ENCODE peak calls at places on chromosomes 7 and 10, in six cellular contexts. N, H, Z, B, A and I are unnamed samples.

GRCh38 chr7:83782628-83783027 is 133.7 kb upstream of the SEMA3E start:
- DNase-seq in A (no peak), B (no peak), H (no peak), N (peak), Z (no peak), I (peak)

GRCh38 chr10:74063256-74063655 is 65.3 kb downstream of the VCL start:
- DNase-seq in A (no peak), B (no peak), N (peak), Z (no peak), H (no peak), I (peak)

GRCh38 chr10:5413012-5413938 is 918 bp downstream of the NET1 start:
- DNase-seq in A (peak), Z (no peak), B (no peak), H (peak), N (peak), I (peak)

GRCh38 chr7:78779788-78780187 is 673.7 kb downstream of the MAGI2 start:
- DNase-seq in A (peak), Z (no peak), H (no peak), N (no peak), B (no peak), I (no peak)

GRCh38 chr10:114703377-114704125 is 45.5 kb upstream of the ABLIM1 start:
- DNase-seq in N (no peak), A (peak), Z (peak), B (no peak), H (no peak), I (peak)

GRCh38 chr10:124603376-124604213 is 140.6 kb downstream of the FAM53B start:
- DNase-seq in B (no peak), Z (no peak), A (no peak), N (no peak), H (no peak), I (no peak)

GRCh38 chr7:23514755-23515154 is 17.0 kb downstream of the TRA2A start:
- DNase-seq in Z (no peak), N (no peak), B (no peak), H (no peak), A (no peak), I (no peak)

GRCh38 chr7:134792968-134793367 is 13.5 kb downstream of the CALD1 start:
- DNase-seq in B (no peak), Z (no peak), N (no peak), A (no peak), H (no peak), I (peak)

GRCh38 chr10:95475827-95476481 is 85.2 kb downstream of the SORBS1 start:
- DNase-seq in N (no peak), H (peak), Z (peak), B (no peak), A (peak), I (no peak)

GRCh38 chr7:91692800-91693199 is 187.7 kb downstream of the MTERF1 start:
- DNase-seq in Z (no peak), N (no peak), A (no peak), H (no peak), B (no peak), I (no peak)

GRCh38 chr7:129798616-129799349 is 154.0 kb downstream of the UBE2H start:
- DNase-seq in N (no peak), B (no peak), Z (no peak), H (no peak), A (no peak), I (no peak)

GRCh38 chr10:44143556-44143955 is 241.3 kb downstream of the CXCL12 start:
- DNase-seq in A (no peak), Z (no peak), H (no peak), B (no peak), N (no peak), I (no peak)

GRCh38 chr10:89481662-89482061 is 53.7 kb downstream of the SLC16A12 start:
- DNase-seq in A (no peak), Z (no peak), H (no peak), B (no peak), N (peak), I (peak)

GRCh38 chr10:79923669-79924068 is 25.2 kb downstream of the SFTPD start:
- DNase-seq in H (no peak), A (no peak), Z (no peak), N (no peak), B (no peak), I (no peak)

GRCh38 chr7:51292596-51292995 is 24.0 kb downstream of the COBL start:
- DNase-seq in A (no peak), H (no peak), B (no peak), Z (no peak), N (no peak), I (no peak)

GRCh38 chr10:8670461-8670860 is 616.0 kb downstream of the GATA3 start:
- DNase-seq in N (no peak), H (no peak), A (no peak), Z (no peak), B (no peak), I (no peak)

GRCh38 chr7:26305048-26305868 is 13.6 kb downstream of the SNX10 start:
- DNase-seq in A (no peak), B (no peak), N (no peak), Z (no peak), H (no peak), I (no peak)

GRCh38 chr10:27643296-27643695 is 102.3 kb downstream of the MKX start:
- DNase-seq in A (no peak), N (no peak), Z (no peak), B (no peak), H (no peak), I (no peak)

GRCh38 chr7:25944777-25945176 is 207.2 kb upstream of the NFE2L3 start:
- DNase-seq in Z (no peak), B (no peak), N (no peak), A (no peak), H (no peak), I (no peak)

GRCh38 chr7:131071786-131072504 is 255.7 kb upstream of the MKLN1 start:
- DNase-seq in B (no peak), Z (no peak), H (peak), N (no peak), A (peak), I (peak)

GRCh38 chr10:88041243-88042161 is 178.1 kb downstream of the PTEN start:
- DNase-seq in A (no peak), B (no peak), N (no peak), H (no peak), Z (peak), I (no peak)

GRCh38 chr7:139591550-139592195 is 68.2 kb downstream of the CLEC2L start:
- DNase-seq in N (no peak), Z (no peak), B (no peak), A (no peak), H (no peak), I (no peak)

GRCh38 chr7:137025469-137026175 is 157.2 kb downstream of the CHRM2 start:
- DNase-seq in N (peak), A (no peak), B (no peak), Z (no peak), H (no peak), I (peak)

GRCh38 chr7:22730921-22731654 is 4.1 kb downstream of the IL6 start:
- DNase-seq in A (no peak), Z (no peak), N (peak), H (peak), B (no peak), I (peak)

GRCh38 chr7:22402250-22402649 is 45.3 kb upstream of the RAPGEF5 start:
- DNase-seq in A (no peak), Z (no peak), B (no peak), H (no peak), N (no peak), I (no peak)

GRCh38 chr7:99244942-99245341 is 27.7 kb upstream of the MYH16 start:
- DNase-seq in N (peak), Z (no peak), A (no peak), H (no peak), B (no peak), I (peak)

GRCh38 chr7:135879238-135879637 is 97.9 kb downstream of the MTPN start:
- DNase-seq in Z (no peak), N (no peak), B (no peak), H (no peak), A (no peak), I (peak)

GRCh38 chr10:86688398-86688921 is 20.1 kb downstream of the LDB3 start:
- DNase-seq in H (peak), A (peak), B (peak), N (peak), Z (peak), I (peak)

GRCh38 chr10:96719850-96720421 is 378 bp downstream of the PIK3AP1 start:
- DNase-seq in B (peak), A (peak), H (peak), Z (peak), N (no peak), I (no peak)

GRCh38 chr10:121841862-121842261 is 86.0 kb downstream of the ATE1 start:
- DNase-seq in N (no peak), H (no peak), B (no peak), Z (no peak), A (no peak), I (no peak)

GRCh38 chr7:69115788-69116187 is 482.5 kb upstream of the AUTS2 start:
- DNase-seq in Z (no peak), A (no peak), B (no peak), H (no peak), N (no peak), I (no peak)

GRCh38 chr10:118114992-118115391 is 68.3 kb upstream of the RAB11FIP2 start:
- DNase-seq in N (no peak), H (no peak), A (no peak), B (no peak), Z (no peak), I (no peak)

GRCh38 chr10:100020883-100021248 is 11.1 kb upstream of the DNMBP start:
- DNase-seq in N (no peak), H (no peak), B (no peak), A (peak), Z (peak), I (no peak)

GRCh38 chr10:60043561-60043960 is 137.2 kb upstream of the CCDC6 start:
- DNase-seq in H (no peak), B (no peak), Z (no peak), N (no peak), A (no peak), I (no peak)

GRCh38 chr7:5424689-5425506 is 1.3 kb upstream of the TNRC18 start:
- DNase-seq in B (no peak), Z (peak), N (peak), H (peak), A (peak), I (peak)

GRCh38 chr7:155488483-155489127 is 30.7 kb downstream of the EN2 start:
- DNase-seq in B (no peak), A (no peak), N (no peak), Z (no peak), H (no peak), I (no peak)

GRCh38 chr7:127938588-127938987 is 92.6 kb downstream of the LRRC4 start:
- DNase-seq in Z (no peak), B (no peak), A (no peak), H (peak), N (peak), I (peak)

GRCh38 chr10:35605191-35605590 is at the start of gene GJD4:
- DNase-seq in A (no peak), N (no peak), H (no peak), B (no peak), Z (no peak), I (no peak)

GRCh38 chr7:43791-44540 is 148.4 kb upstream of the FAM20C start:
- DNase-seq in A (no peak), N (no peak), Z (no peak), H (no peak), B (peak), I (no peak)